ENCODE peak calls at places on chromosomes 13 and 19, in seven cellular contexts. S is AG04449; Y is activated T-cell treated with anti-CD3 and anti-CD28 coated beads, Interleukin-2, amount 50 U/mL, for 72 hours; U is activated CD4-positive, alpha-beta T cell treated with anti-CD3 and anti-CD28 coated beads for 1 hour; M is nephron progenitor cell; O is CD4-positive, CD25-positive, alpha-beta regulatory T cell; Z is GM13977. E is an unnamed sample.

GRCh38 chr19:15666186-15666585 is 6.7 kb upstream of the CYP4F12 start:
- DNase-seq in M (no peak), Y (no peak), S (no peak), Z (no peak), O (no peak), U (no peak), E (no peak)

GRCh38 chr19:328025-328505 is 16.5 kb downstream of the MIER2 start:
- DNase-seq in O (no peak), Y (no peak), M (no peak), S (no peak), U (no peak), Z (no peak), E (no peak)

GRCh38 chr13:73341748-73342147 is 282.9 kb downstream of the KLF5 start:
- DNase-seq in Z (no peak), O (no peak), M (peak), U (no peak), Y (no peak), S (peak), E (no peak)

GRCh38 chr13:112117955-112118302 is 51.0 kb downstream of the SOX1 start:
- DNase-seq in O (no peak), U (no peak), Y (no peak), M (no peak), S (no peak), Z (no peak), E (no peak)

GRCh38 chr19:30353394-30353793 is 18.8 kb upstream of the ZNF536 start:
- DNase-seq in O (no peak), S (no peak), M (no peak), Z (no peak), U (no peak), Y (no peak), E (no peak)

GRCh38 chr13:44368062-44368591 is 5.5 kb upstream of the SERP2 start:
- DNase-seq in Y (no peak), U (no peak), S (peak), M (no peak), O (no peak), Z (no peak), E (no peak)

GRCh38 chr13:37349916-37350315 is 244.5 kb upstream of the CSNK1A1L start:
- DNase-seq in O (no peak), M (no peak), Z (no peak), S (no peak), U (no peak), Y (no peak), E (no peak)

GRCh38 chr19:48489608-48490216 is 20.5 kb downstream of the CYTH2 start:
- DNase-seq in M (peak), O (peak), U (peak), Y (peak), S (no peak), Z (peak), E (peak)

GRCh38 chr13:33114146-33114545 is 97.9 kb downstream of the KL start:
- DNase-seq in O (no peak), Z (no peak), S (no peak), M (no peak), Y (no peak), U (no peak), E (no peak)

GRCh38 chr13:94824601-94825000 is 112.3 kb upstream of the SOX21 start:
- DNase-seq in M (no peak), Z (no peak), U (no peak), Y (no peak), S (no peak), O (no peak), E (no peak)

GRCh38 chr13:55572408-55572807 is 1568.3 kb upstream of the PRR20A start:
- DNase-seq in S (no peak), Y (no peak), U (no peak), M (no peak), O (no peak), Z (no peak), E (no peak)

GRCh38 chr19:12090807-12091206 is 26.3 kb downstream of the ZNF844 start:
- DNase-seq in Z (peak), S (no peak), U (peak), O (peak), Y (peak), M (peak), E (peak)

GRCh38 chr13:30148171-30148754 is 159.1 kb downstream of the KATNAL1 start:
- DNase-seq in S (no peak), Y (peak), M (no peak), U (no peak), O (peak), Z (no peak), E (no peak)

GRCh38 chr13:27130223-27131015 is 41.2 kb downstream of the USP12 start:
- DNase-seq in M (no peak), Y (peak), S (no peak), U (no peak), O (no peak), Z (no peak), E (no peak)

GRCh38 chr19:13693933-13694332 is 70.4 kb upstream of the MRI1 start:
- DNase-seq in S (no peak), M (no peak), Z (no peak), U (no peak), O (no peak), Y (no peak), E (no peak)

GRCh38 chr13:77345150-77345780 is 18.4 kb upstream of the MYCBP2 start:
- DNase-seq in U (no peak), S (no peak), Z (no peak), M (no peak), O (peak), Y (peak), E (no peak)

GRCh38 chr13:35917252-35917941 is 213.8 kb downstream of the DCLK1 start:
- DNase-seq in Y (no peak), M (peak), O (no peak), U (no peak), Z (no peak), S (no peak), E (no peak)

GRCh38 chr19:10923503-10924076 is 4.8 kb downstream of the YIPF2 start:
- DNase-seq in Y (no peak), Z (no peak), S (no peak), O (no peak), U (no peak), M (no peak), E (no peak)

GRCh38 chr13:80469841-80470378 is 129.0 kb upstream of the SPRY2 start:
- DNase-seq in S (no peak), M (no peak), O (no peak), Y (no peak), Z (no peak), U (no peak), E (peak)